ENCODE peak calls at places on chromosomes 4 and X, in six cellular contexts. Q is HT1080, E is progenitor cell of endocrine pancreas, P is NAMALWA, S is amniotic stem cell, B is ecto neural progenitor cell. R is an unnamed sample.

GRCh38 chr4:74374128-74374527 is 9.2 kb downstream of the EREG start:
- DNase-seq in S (no peak), Q (no peak), E (no peak), B (no peak), P (no peak), R (no peak)

GRCh38 chrX:123424546-123424945 is 240.5 kb downstream of the GRIA3 start:
- DNase-seq in S (peak), E (no peak), Q (peak), P (no peak), B (no peak), R (no peak)

GRCh38 chr4:153850525-153851280 is 61.8 kb upstream of the SFRP2 start:
- DNase-seq in Q (no peak), E (no peak), S (no peak), B (no peak), P (no peak), R (no peak)

GRCh38 chr4:168622600-168622999 is 125.7 kb downstream of the PALLD start:
- DNase-seq in B (no peak), E (no peak), S (no peak), Q (no peak), P (no peak), R (no peak)

GRCh38 chr4:170339522-170339921 is 249.8 kb upstream of the AADAT start:
- DNase-seq in P (no peak), E (no peak), B (no peak), Q (peak), S (no peak), R (no peak)

GRCh38 chrX:139495324-139495723 is 35.2 kb upstream of the F9 start:
- DNase-seq in B (no peak), S (no peak), P (no peak), Q (no peak), E (no peak), R (no peak)

GRCh38 chrX:152204919-152205318 is 66.5 kb upstream of the MAGEA10 start:
- DNase-seq in S (no peak), E (no peak), B (no peak), Q (no peak), P (no peak), R (no peak)

GRCh38 chr4:74365761-74366160 is 816 bp downstream of the EREG start:
- DNase-seq in E (peak), P (no peak), S (no peak), Q (no peak), B (peak), R (no peak)

GRCh38 chrX:1137531-1137930 is 74.9 kb downstream of the CRLF2 start:
- DNase-seq in P (no peak), B (no peak), Q (no peak), E (no peak), S (no peak), R (no peak)

GRCh38 chrX:39331062-39331704 is 529.9 kb downstream of the MID1IP1 start:
- DNase-seq in E (no peak), S (no peak), P (peak), B (no peak), Q (no peak), R (peak)

GRCh38 chrX:74506310-74507115 is 85.2 kb downstream of the SLC16A2 start:
- DNase-seq in S (no peak), P (peak), B (no peak), E (no peak), Q (no peak), R (no peak)

GRCh38 chr4:142656178-142656577 is 189.9 kb downstream of the INPP4B start:
- DNase-seq in S (no peak), Q (no peak), P (peak), E (no peak), B (no peak), R (no peak)